ENCODE peak calls at places on chromosomes 3 and 15, in four cellular contexts. O is HCT116, H is H9, I is cardiac muscle cell. J is an unnamed sample. For H3K9me3, the result is how much of the 10 kb centered on the place peaks cover.

GRCh38 chr15:42020713-42021273 is at the start of gene PLA2G4E:
- DNase-seq in O (no peak), H (no peak), I (no peak), J (no peak)

GRCh38 chr15:63718590-63719035 is 115.1 kb downstream of the HERC1 start:
- DNase-seq in O (no peak), H (no peak), I (peak), J (no peak)

GRCh38 chr3:50382271-50382670 is 22.9 kb upstream of the TMEM115 start:
- DNase-seq in O (no peak), H (no peak), I (no peak), J (no peak)

GRCh38 chr3:49411968-49412631 is at the start of the genes RHOA and TCTA:
- DNase-seq in O (peak), H (peak), I (peak), J (peak)

GRCh38 chr3:67601919-67602608 is 52.3 kb downstream of the SUCLG2 start:
- DNase-seq in O (no peak), H (no peak), I (no peak), J (no peak)

GRCh38 chr3:31891876-31892455 is 89.1 kb downstream of the OSBPL10 start:
- DNase-seq in O (no peak), H (no peak), I (no peak), J (no peak)

GRCh38 chr15:45581919-45582318 is 5.3 kb upstream of the BLOC1S6 start:
- DNase-seq in O (no peak), H (no peak), I (no peak), J (no peak)

GRCh38 chr15:74322558-74323180 is 44.8 kb downstream of the CYP11A1 start:
- DNase-seq in O (peak), H (peak), I (peak), J (peak)

GRCh38 chr3:160319322-160319721 is 79.7 kb downstream of the IFT80 start:
- DNase-seq in O (no peak), H (no peak), I (no peak), J (no peak)

GRCh38 chr3:59367150-59367549 is 317.3 kb upstream of the CFAP20DC start:
- DNase-seq in O (no peak), H (no peak), I (no peak), J (no peak)

GRCh38 chr15:22262613-22263020 is 182.3 kb downstream of the OR4M2 start:
- DNase-seq in O (no peak), H (no peak), I (no peak), J (no peak)

GRCh38 chr3:138940446-138940845 is 6.5 kb downstream of the FOXL2 start:
- DNase-seq in O (no peak), H (no peak), I (no peak), J (no peak)

GRCh38 chr3:186143280-186143679 is 34.4 kb upstream of the ETV5 start:
- DNase-seq in O (no peak), H (no peak), I (no peak), J (no peak)
- H3K9me3 ChIP-seq in O (under half), H (under half), I (under half), J (under half)

GRCh38 chr15:100209204-100209603 is 132.6 kb downstream of the ADAMTS17 start:
- DNase-seq in O (no peak), H (no peak), I (no peak), J (no peak)
- H3K9me3 ChIP-seq in O (under half), H (under half), I (under half), J (under half)

DNA sequence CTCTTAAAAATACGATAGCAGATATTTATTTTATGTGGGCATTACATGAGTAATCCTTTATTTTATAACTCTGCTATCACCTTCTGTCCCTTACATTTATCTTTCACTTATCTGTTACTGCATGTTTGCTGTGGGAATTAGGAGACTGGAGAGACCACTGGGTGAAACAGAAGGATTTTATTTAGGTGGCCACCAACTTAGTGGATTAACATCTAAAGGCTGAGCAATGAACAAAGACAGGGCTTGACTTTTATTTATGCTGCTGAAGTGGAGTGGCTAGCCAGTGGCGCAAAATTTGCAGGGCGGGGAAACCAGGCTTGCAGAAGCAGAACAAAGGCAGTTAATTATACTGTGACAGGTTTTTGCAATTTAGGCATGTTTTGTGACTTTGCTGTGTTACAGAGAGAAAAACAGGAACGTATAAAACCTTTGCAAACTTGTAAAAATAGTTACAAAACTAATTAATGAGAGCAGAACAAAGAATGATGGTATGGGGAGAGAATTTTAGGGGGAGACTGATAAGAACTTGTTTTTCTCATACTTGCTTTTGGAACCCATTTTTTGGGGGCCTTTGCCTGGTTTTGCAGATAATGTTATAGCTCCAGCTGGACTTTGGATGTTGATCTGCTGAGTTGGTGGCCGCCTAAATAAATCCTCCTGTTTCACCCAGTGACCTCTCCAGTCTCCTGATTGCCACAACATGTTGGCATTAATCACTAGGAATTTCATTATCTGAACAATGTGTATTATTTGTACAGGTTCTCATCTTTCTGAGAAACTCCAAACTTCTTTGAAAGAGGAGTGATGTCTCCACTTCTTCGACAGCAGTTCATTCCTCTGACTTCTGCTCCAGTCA is 18.0 kb downstream of the KLHL24 start:
- DNase-seq in O (peak), H (no peak), I (peak), J (no peak)
- H3K9me3 ChIP-seq in O (under half), H (under half), I (under half), J (under half)

GRCh38 chr3:40528426-40528825 is 3.7 kb downstream of the ZNF621 start:
- DNase-seq in O (no peak), H (no peak), I (no peak), J (no peak)

GRCh38 chr3:40532252-40532651 is 7.5 kb downstream of the ZNF621 start:
- DNase-seq in O (no peak), H (no peak), I (no peak), J (no peak)

DNA sequence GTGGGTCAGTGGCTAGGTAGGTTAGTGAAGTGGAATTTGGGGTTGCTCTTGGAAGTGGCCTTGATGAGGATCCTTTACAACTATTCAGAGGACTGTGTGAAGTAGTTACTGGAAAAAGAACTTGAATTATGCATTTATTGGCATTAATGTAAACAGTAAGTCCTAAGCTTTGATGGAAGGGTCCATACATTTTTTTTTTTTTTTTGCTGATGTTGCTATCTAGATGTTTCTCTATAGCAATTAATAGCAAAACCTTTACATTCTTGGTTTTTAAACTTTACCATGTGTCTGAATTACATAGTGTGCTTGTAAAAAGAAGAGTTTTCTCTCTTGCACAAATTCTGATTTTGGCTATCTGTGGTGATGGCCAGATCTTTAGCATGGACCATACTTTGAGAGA is 9.5 kb downstream of the ZNF621 start:
- DNase-seq in O (no peak), H (no peak), I (no peak), J (no peak)
- H3K9me3 ChIP-seq in O (under half), H (under half), I (under half), J (under half)

GRCh38 chr15:61049934-61050333 is 179.2 kb downstream of the RORA start:
- DNase-seq in O (no peak), H (no peak), I (peak), J (no peak)

GRCh38 chr15:61047783-61048182 is 181.3 kb downstream of the RORA start:
- DNase-seq in O (no peak), H (no peak), I (no peak), J (no peak)

GRCh38 chr15:61041886-61042285 is 187.2 kb downstream of the RORA start:
- DNase-seq in O (no peak), H (no peak), I (no peak), J (no peak)

GRCh38 chr15:61049003-61049402 is 180.1 kb downstream of the RORA start:
- DNase-seq in O (no peak), H (no peak), I (no peak), J (no peak)

DNA sequence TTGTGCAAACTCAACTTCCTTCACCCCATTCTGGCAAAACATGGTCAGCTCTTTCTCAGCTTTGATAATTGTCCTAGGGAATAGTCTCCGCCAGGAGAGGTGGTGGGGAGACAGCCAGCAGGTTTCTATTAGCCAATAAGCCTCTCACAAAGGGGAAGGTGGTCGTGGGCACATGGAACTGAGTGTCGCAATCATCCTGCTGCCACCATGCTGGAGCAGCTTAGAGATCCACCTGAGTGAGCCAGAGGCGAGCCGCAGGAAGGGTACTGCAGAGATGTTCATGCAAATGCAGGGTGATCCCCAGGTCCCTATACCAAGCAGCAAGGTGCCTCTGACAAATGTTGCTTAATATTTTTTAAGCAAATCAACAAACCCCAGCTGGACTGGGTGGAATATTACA is 182.8 kb downstream of the RORA start:
- DNase-seq in O (no peak), H (no peak), I (no peak), J (no peak)
- H3K9me3 ChIP-seq in O (under half), H (under half), I (under half), J (under half)

GRCh38 chr3:177604181-177604580 is 406.9 kb upstream of the TBL1XR1 start:
- DNase-seq in O (no peak), H (no peak), I (no peak), J (no peak)
- H3K9me3 ChIP-seq in O (under half), H (under half), I (under half), J (under half)

GRCh38 chr3:117507958-117508357 is 798.4 kb downstream of the TUSC7 start:
- DNase-seq in O (no peak), H (no peak), I (no peak), J (no peak)
- H3K9me3 ChIP-seq in O (under half), H (under half), I (under half), J (under half)

GRCh38 chr15:94503293-94503692 is 271.9 kb downstream of the MCTP2 start:
- DNase-seq in O (no peak), H (no peak), I (no peak), J (no peak)

GRCh38 chr15:94509259-94509658 is 277.9 kb downstream of the MCTP2 start:
- DNase-seq in O (no peak), H (no peak), I (no peak), J (no peak)
- H3K9me3 ChIP-seq in O (under half), H (under half), I (under half), J (under half)